ENCODE peak calls at places on chromosomes 12 and 14, in six cellular contexts. U is RWPE1, N is A549, F is HCT116, A is transverse colon, J is heart left ventricle. W is an unnamed sample.

GRCh38 chr14:56284641-56285040 is 166.4 kb downstream of the PELI2 start:
- DNase-seq in F (no peak), A (no peak), J (no peak), N (no peak), U (no peak), W (no peak)

GRCh38 chr14:79557309-79557708 is 654.0 kb downstream of the DIO2 start:
- DNase-seq in J (no peak), A (no peak), F (no peak), N (no peak), U (no peak), W (no peak)

GRCh38 chr12:124581299-124581698 is 13.9 kb upstream of the NCOR2 start:
- DNase-seq in F (no peak), A (no peak), N (no peak), U (peak; percentile 72), J (no peak), W (no peak)

GRCh38 chr12:125096894-125097293 is 31.7 kb downstream of the AACS start:
- DNase-seq in A (no peak), N (no peak), J (no peak), F (no peak), U (no peak), W (no peak)

GRCh38 chr14:51848120-51848519 is 12.3 kb upstream of the GNG2 start:
- DNase-seq in A (no peak), N (no peak), U (peak; percentile 22), F (no peak), J (no peak), W (peak; percentile 36)

GRCh38 chr12:10301103-10301502 is 6.6 kb upstream of the KLRD1 start:
- DNase-seq in F (no peak), U (no peak), J (no peak), N (no peak), A (no peak), W (no peak)

GRCh38 chr12:65867428-65867827 is 43.1 kb downstream of the HMGA2 start:
- DNase-seq in J (no peak), A (no peak), N (no peak), F (no peak), U (peak; percentile 18), W (peak; percentile 74)

GRCh38 chr14:74645735-74646134 is 33.7 kb upstream of the LTBP2 start:
- DNase-seq in N (no peak), J (no peak), F (no peak), A (no peak), U (no peak), W (no peak)

GRCh38 chr14:95258754-95259593 is 60.7 kb downstream of the CLMN start:
- DNase-seq in N (no peak), F (no peak), J (no peak), U (no peak), A (no peak), W (no peak)

GRCh38 chr12:43736921-43737440 is 21.6 kb downstream of the PUS7L start:
- DNase-seq in J (no peak), U (no peak), A (no peak), F (no peak), N (no peak), W (no peak)

GRCh38 chr12:11581179-11581755 is 68.2 kb upstream of the ETV6 start:
- DNase-seq in N (peak; percentile 43), A (peak; percentile 75), U (peak; percentile 25), F (peak; percentile 46), J (no peak), W (peak; percentile 24)

DNA sequence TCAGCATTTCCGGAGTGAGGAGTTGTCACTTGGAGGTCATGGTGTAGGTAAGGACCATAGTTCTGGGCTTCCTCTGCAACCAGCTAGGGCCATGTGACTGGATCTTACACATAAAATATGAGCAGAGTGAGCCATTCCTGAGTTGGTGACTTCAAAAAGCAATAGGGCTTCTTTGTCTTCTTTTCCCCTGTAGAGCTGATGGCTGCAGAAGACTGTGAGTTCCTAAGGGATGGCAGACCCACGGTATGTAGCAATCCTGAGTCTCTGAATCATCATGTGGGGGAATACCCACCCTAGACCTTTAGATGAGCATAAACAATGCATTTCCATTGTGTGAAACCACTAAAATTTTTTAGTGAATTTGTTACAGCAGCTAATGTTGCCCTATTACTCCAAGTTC is 151.1 kb upstream of the TBX3 start:
- DNase-seq in J (no peak), U (no peak), N (no peak), F (no peak), A (no peak), W (no peak)
- H3K27ac ChIP-seq in J (no peak overlapping the region), U (no peak overlapping the region), N (no peak overlapping the region), F (no peak overlapping the region), A (no peak overlapping the region), W (no peak overlapping the region)

GRCh38 chr12:100557357-100557756 is 16.1 kb upstream of the GAS2L3 start:
- DNase-seq in A (no peak), F (no peak), U (no peak), N (no peak), J (no peak), W (no peak)

GRCh38 chr12:100554608-100555077 is 18.8 kb upstream of the GAS2L3 start:
- DNase-seq in U (peak; percentile 57), N (peak; percentile 68), J (no peak), F (peak; percentile 86), A (no peak), W (peak; percentile 29)

GRCh38 chr12:100553851-100554404 is 19.6 kb upstream of the GAS2L3 start:
- DNase-seq in N (no peak), J (no peak), F (no peak), A (no peak), U (no peak), W (no peak)

DNA sequence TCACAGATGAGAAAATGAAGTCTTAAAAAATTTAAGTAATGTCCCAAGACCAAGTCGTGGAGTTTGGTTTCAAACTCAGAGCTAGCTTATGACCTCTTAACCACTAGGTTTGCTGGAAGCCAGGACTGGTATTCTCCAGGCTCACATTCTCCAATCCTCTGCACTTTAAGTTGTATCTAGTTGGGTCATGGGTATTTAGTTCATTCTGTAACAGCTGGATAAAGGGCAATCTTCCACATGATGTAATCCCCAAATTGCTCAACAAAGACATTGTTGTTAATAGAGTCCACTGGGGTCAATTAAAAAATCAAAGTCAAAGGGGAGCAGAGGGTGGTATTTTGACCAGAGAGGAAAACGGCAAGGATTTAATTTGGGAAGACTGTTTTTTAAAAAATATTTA is 17.8 kb upstream of the GAS2L3 start:
- DNase-seq in A (no peak), F (no peak), U (no peak), N (no peak), J (no peak), W (no peak)
- H3K27ac ChIP-seq in A (no peak overlapping the region), F (no peak overlapping the region), U (no peak overlapping the region), N (no peak overlapping the region), J (no peak overlapping the region), W (no peak overlapping the region)

GRCh38 chr12:48793696-48794095 is 4.8 kb upstream of the ADCY6 start:
- DNase-seq in N (no peak), U (no peak), J (no peak), A (no peak), F (no peak), W (no peak)

GRCh38 chr12:48796976-48797375 is 8.1 kb upstream of the ADCY6 start:
- DNase-seq in N (no peak), A (no peak), J (no peak), U (no peak), F (no peak), W (no peak)

GRCh38 chr12:48800457-48800856 is 11.6 kb upstream of the ADCY6 start:
- DNase-seq in J (no peak), F (no peak), U (no peak), A (no peak), N (no peak), W (no peak)

GRCh38 chr12:48794870-48795269 is 6.0 kb upstream of the ADCY6 start:
- DNase-seq in J (no peak), U (peak; percentile 80), A (no peak), N (no peak), F (no peak), W (peak; percentile 88)

DNA sequence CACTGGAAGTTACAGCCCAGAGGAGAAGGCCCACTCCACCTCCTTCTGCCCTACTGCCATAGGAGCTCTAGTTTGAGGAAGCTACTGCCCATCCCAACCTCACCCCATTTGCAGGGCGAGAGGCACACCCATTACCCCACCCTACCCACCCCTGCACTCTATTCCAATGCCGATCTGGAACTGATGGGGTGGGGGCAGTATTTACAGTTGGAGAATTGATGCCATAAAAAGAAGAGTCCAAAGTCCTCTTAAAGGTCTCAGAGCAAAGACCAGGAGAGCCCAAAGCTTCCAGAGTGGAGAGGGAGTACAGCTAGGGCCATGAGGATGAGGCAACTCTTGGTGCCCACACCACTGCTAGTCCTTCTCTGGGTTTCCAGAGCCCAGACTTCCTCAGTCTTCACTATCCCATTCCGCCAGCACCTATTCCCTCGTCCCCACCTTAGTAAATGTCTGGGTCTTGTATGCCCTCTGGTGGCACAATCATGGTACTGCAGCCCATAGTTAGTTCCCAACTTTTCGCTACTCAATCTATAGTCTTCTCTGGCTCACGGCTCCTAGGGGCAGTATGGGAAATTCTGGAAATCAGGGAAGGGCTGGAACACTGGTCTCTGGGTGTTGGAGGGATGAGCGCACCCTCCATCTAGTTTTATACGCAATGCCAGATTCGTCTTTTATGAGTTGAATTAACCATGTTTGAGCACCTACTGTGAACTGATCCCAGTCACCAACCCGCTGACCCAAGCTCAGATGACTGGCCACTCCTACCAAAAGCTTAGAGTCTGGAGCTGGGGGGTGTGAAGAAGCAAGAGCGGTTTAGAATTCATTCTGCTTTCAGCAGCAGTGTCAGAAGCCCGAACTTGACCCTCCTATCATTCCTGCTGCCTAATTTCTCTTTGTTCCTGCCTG is 6.9 kb upstream of the ADCY6 start:
- DNase-seq in J (no peak), N (peak; percentile 96), U (peak; percentile 89), A (peak; percentile 84), F (peak; percentile 77), W (no peak)
- H3K27ac ChIP-seq in J (no peak overlapping the region), N (peak overlapping the region; percentile 39), U (peak overlapping the region; percentile 32), A (peak overlapping the region; percentile 74), F (no peak overlapping the region), W (peak overlapping the region; percentile 43)

GRCh38 chr12:101927999-101928398 is 50.6 kb downstream of the DRAM1 start:
- DNase-seq in N (no peak), U (no peak), F (no peak), A (no peak), J (no peak), W (no peak)

GRCh38 chr12:101931498-101932326 is 54.3 kb downstream of the DRAM1 start:
- DNase-seq in U (no peak), F (no peak), J (no peak), N (no peak), A (no peak), W (no peak)

GRCh38 chr12:101927042-101927441 is 49.7 kb downstream of the DRAM1 start:
- DNase-seq in U (no peak), F (no peak), A (no peak), J (no peak), N (no peak), W (no peak)

GRCh38 chr12:101928556-101928955 is 51.2 kb downstream of the DRAM1 start:
- DNase-seq in N (no peak), U (no peak), F (no peak), J (no peak), A (no peak), W (no peak)

GRCh38 chr12:101929365-101930041 is 52.1 kb downstream of the DRAM1 start:
- DNase-seq in N (no peak), A (no peak), U (no peak), F (no peak), J (no peak), W (no peak)
- H3K27ac ChIP-seq in N (no peak overlapping the region), A (no peak overlapping the region), U (no peak overlapping the region), F (no peak overlapping the region), J (no peak overlapping the region), W (no peak overlapping the region)

GRCh38 chr14:105006831-105007592 is 13.9 kb downstream of the CDCA4 start:
- DNase-seq in F (no peak), U (no peak), A (no peak), J (no peak), N (no peak), W (no peak)
- H3K27ac ChIP-seq in F (no peak overlapping the region), U (peak overlapping the region; percentile 96), A (no peak overlapping the region), J (no peak overlapping the region), N (no peak overlapping the region), W (no peak overlapping the region)

W was measured in epithelial cell of prostate.